ENCODE peak calls at places on chromosomes 16 and 17, in seven cellular contexts. F is sigmoid colon, W is esophagus squamous epithelium, O is A549, Z is thyroid gland, T is right lobe of liver, J is transverse colon. X is an unnamed sample.

GRCh38 chr16:29961479-29962343 is at the start of gene TMEM219:
- DNase-seq in F (peak; percentile 96), W (peak; percentile 22), O (peak; percentile 88), Z (peak; percentile 88), T (peak; percentile 90), J (peak; percentile 94), X (peak; percentile 93)

GRCh38 chr16:67406628-67407027 is 9.6 kb downstream of the ZDHHC1 start:
- DNase-seq in F (peak; percentile 76), W (no peak), O (no peak), Z (no peak), T (no peak), J (no peak), X (no peak)

GRCh38 chr17:13562271-13562800 is 39.4 kb downstream of the HS3ST3A1 start:
- DNase-seq in F (peak; percentile 82), W (no peak), O (peak; percentile 64), Z (no peak), T (no peak), J (no peak), X (no peak)

GRCh38 chr16:69754143-69754468 is 620 bp downstream of the NOB1 start:
- DNase-seq in F (no peak), W (no peak), O (no peak), Z (no peak), T (no peak), J (no peak), X (no peak)

GRCh38 chr17:58947411-58948208 is 159.1 kb downstream of the TRIM37 start:
- DNase-seq in F (no peak), W (no peak), O (no peak), Z (no peak), T (no peak), J (no peak), X (no peak)

GRCh38 chr16:81681311-81681710 is 97.8 kb upstream of the PLCG2 start:
- DNase-seq in F (no peak), W (no peak), O (no peak), Z (no peak), T (no peak), J (no peak), X (no peak)

GRCh38 chr16:57893559-57894389 is 77.2 kb downstream of the CNGB1 start:
- DNase-seq in F (no peak), W (no peak), O (peak; percentile 96), Z (no peak), T (peak; percentile 82), J (no peak), X (no peak)

GRCh38 chr17:46009681-46010596 is 10.9 kb downstream of the STH start:
- DNase-seq in F (no peak), W (no peak), O (peak; percentile 73), Z (no peak), T (no peak), J (no peak), X (no peak)

GRCh38 chr16:75810998-75811634 is 84.8 kb upstream of the CPHXL start:
- DNase-seq in F (no peak), W (no peak), O (no peak), Z (no peak), T (no peak), J (no peak), X (no peak)

GRCh38 chr17:33667052-33667509 is 374.0 kb upstream of the ASIC2 start:
- DNase-seq in F (no peak), W (no peak), O (peak; percentile 5), Z (no peak), T (no peak), J (no peak), X (no peak)

GRCh38 chr16:1318268-1318545 is 8.8 kb downstream of the UBE2I start:
- DNase-seq in F (no peak), W (no peak), O (no peak), Z (no peak), T (no peak), J (no peak), X (no peak)
- TF ChIP-seq POLR2A in F (no peak), W (no peak), O (no peak), Z (no peak), T (no peak), J (no peak), X (no peak)

DNA sequence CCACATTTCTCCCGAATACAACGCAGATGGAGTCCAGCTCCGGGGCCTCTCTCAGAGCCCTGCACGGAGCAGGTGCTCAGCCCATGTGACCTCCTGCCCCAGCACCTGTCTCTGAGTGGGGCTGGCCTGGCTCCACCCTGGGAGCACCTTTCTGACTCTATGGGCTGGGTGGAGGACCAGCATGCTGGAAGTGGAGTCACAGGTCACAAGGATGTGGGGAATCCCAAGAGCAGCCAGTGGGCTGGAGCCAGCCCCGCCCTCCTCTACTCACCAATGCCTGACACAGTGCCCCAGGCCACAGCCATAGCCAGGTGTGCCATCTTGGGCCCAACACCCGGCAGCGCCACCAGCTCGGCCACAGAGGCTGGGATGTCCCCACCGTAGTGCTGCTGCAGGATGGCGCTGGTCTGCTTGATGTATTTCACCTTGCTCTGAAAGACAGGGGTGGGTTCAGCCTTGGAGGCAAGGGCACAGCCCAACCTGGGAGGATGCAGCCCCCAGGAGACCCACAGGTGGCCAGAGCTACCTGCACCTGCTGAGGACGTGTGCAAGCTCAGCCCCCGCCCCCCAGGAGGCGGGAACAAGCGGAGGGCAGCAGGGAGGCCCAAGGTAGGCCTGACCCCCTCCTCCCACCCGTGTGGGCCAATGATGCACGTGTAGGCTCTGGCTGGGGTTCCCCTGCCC is 4.2 kb downstream of the NTHL1 start:
- DNase-seq in F (no peak), W (no peak), O (no peak), Z (peak; percentile 55), T (peak; percentile 47), J (peak; percentile 69), X (no peak)
- H3K4me1 ChIP-seq in F (peaks cover 42% of the 10 kb centered on the region), W (peaks cover 65% of the 10 kb centered on the region), O (peaks cover 68% of the 10 kb centered on the region), Z (peaks cover 41% of the 10 kb centered on the region), T (peaks cover 46% of the 10 kb centered on the region), J (peaks cover 80% of the 10 kb centered on the region), X (peaks cover 52% of the 10 kb centered on the region)

GRCh38 chr17:81719410-81720266 is 7.6 kb downstream of the SLC25A10 start:
- DNase-seq in F (no peak), W (no peak), O (no peak), Z (no peak), T (peak; percentile 56), J (no peak), X (no peak)
- H3K4me3 ChIP-seq in F (no peak overlapping the region), W (no peak overlapping the region), O (no peak overlapping the region), Z (no peak overlapping the region), T (no peak overlapping the region), J (no peak overlapping the region), X (no peak overlapping the region)

GRCh38 chr17:38428643-38429371 is 543 bp downstream of the ARHGAP23 start:
- DNase-seq in F (peak; percentile 83), W (no peak), O (no peak), Z (peak; percentile 52), T (no peak), J (peak; percentile 50), X (no peak)
- TF ChIP-seq POLR2A in F (no peak), W (no peak), O (no peak), Z (no peak), T (no peak), J (no peak), X (no peak)

DNA sequence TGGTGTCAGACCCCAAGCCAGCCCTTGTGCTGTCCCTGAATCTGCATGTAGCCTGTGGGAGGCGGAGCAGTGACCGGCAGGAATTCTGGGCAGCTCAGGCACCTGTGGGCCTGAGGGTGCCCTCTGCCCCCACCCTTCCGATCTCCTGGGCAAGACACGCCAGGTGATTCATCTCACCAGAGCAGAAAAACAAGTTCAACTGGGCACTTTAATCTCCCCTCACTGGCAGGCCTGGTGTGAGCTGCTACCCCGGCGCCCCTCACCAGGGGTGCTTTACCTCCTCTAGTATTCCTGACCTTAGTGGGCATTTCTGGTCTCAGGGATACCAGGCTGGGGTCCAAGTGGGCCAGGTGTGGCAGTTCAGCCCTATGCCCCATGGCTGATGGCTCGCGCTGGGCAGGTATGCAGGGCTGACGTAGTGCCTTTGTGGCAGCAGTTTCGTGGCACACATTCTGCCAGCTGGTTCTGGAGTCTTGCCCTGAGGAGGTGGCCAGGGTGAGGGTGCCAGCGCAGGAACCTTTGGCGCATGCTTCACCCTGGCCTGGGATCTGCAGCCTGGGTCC is 6.0 kb downstream of the ERBB2 start:
- DNase-seq in F (no peak), W (no peak), O (no peak), Z (peak; percentile 95), T (peak; percentile 95), J (peak; percentile 78), X (no peak)
- H3K4me1 ChIP-seq in F (peaks cover 31% of the 10 kb centered on the region), W (peaks cover 51% of the 10 kb centered on the region), O (peaks cover 55% of the 10 kb centered on the region), Z (peaks cover 61% of the 10 kb centered on the region), T (peaks cover 54% of the 10 kb centered on the region), J (peaks cover 65% of the 10 kb centered on the region), X (no peaks in the 10 kb centered on the region)

DNA sequence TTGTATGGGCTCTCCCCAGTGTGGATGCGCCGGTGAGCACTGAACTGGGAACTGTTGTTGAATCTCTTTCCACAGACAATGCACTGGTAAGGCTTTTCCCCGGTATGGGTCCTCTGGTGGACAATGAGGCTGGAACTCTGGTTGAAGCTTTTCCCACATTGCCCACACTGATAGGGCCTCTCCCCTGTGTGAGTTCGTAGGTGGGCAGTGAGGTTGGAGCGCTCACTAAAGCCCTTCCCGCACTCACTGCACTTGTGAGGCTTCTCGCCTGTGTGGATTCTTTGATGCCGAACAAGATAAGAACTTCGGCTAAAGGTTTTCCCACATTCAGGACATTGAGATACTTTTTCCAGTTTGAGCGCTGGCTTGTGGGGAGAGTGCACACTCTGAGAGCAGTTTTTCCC is 17.8 kb downstream of the ZSCAN32 start:
- DNase-seq in F (no peak), W (no peak), O (peak; percentile 19), Z (no peak), T (no peak), J (no peak), X (no peak)
- H3K4me3 ChIP-seq in F (no peak overlapping the region), W (no peak overlapping the region), O (no peak overlapping the region), Z (no peak overlapping the region), T (no peak overlapping the region), J (no peak overlapping the region), X (no peak overlapping the region)

GRCh38 chr16:89323120-89323960 is 105.8 kb downstream of the ZNF778 start:
- DNase-seq in F (peak; percentile 58), W (no peak), O (no peak), Z (no peak), T (no peak), J (no peak), X (no peak)
- TF ChIP-seq POLR2A in F (no peak), W (no peak), O (no peak), Z (no peak), T (no peak), J (no peak), X (no peak)

DNA sequence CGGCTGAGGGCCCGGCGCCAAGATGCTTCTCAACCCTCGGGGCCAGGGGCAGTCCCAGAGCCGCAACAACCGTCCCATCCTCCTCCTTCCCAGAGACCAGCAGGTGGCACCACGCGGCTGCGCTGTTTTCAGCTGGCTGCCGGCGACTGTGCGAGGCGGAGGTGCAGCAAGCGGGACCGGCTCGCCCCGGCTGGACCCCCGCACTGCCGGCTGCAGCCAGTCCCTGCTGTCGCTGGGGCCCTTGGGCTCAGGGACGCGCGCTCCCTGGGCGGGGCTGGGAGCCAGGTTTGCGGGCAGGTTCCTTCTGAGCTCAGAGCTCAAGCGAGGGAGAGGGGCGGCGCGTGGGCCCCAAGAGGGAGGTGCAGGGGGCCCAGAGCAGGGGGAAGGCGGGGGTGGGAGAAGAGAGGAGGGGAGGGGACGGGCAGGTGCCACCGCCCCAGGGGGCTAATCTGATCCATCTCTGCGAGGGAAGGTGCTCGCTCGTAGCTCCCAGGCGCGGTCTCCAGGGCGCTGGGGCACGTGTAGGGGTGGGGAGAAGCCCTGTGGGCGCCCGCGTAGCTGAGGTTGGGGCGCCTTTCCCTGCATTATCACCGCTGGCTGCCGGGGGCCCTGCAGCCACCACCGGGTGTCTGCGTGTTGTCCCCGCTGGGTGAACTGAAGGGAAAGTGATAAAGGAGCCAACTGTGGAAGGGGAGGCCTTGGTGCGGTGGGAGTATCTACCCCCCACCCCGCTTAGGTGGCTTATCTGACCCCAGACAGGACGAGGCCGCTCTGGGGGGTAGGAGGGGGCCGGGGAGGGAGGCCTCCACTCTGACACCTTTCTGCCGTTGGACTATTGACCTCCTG is 24.2 kb downstream of the STAT5A start:
- DNase-seq in F (peak; percentile 96), W (no peak), O (peak; percentile 77), Z (peak; percentile 97), T (peak; percentile 87), J (peak; percentile 83), X (peak; percentile 90)
- H3K4me1 ChIP-seq in F (peaks cover 34% of the 10 kb centered on the region), W (peaks cover 13% of the 10 kb centered on the region), O (peaks cover 13% of the 10 kb centered on the region), Z (peaks cover 19% of the 10 kb centered on the region), T (peaks cover 22% of the 10 kb centered on the region), J (peaks cover 21% of the 10 kb centered on the region), X (peaks cover 41% of the 10 kb centered on the region)

X was measured in testis.